ENCODE peak calls at places on chromosomes 16 and 17, in ten cellular contexts. U is A549; A is GM23248; C is cardiac muscle cell; S is psoas muscle; M is transverse colon; R is naive thymus-derived CD4-positive, alpha-beta T cell; T is BE2C; H is vagina; X is adrenal gland. Z is an unnamed sample.

GRCh38 chr16:51907680-51908079 is 639.3 kb downstream of the TOX3 start:
- DNase-seq in T (no peak), X (no peak), S (no peak), R (no peak), U (no peak), C (no peak), M (no peak), H (no peak), A (no peak), Z (no peak)

GRCh38 chr16:58127033-58127556 is 2.1 kb downstream of the CFAP20 start:
- DNase-seq in H (no peak), S (no peak), U (peak), A (peak), M (no peak), X (no peak), R (peak), T (no peak), C (peak), Z (no peak)

GRCh38 chr17:17495448-17496188 is 577 bp downstream of the RASD1 start:
- DNase-seq in M (peak), X (peak), T (no peak), H (no peak), A (peak), C (peak), S (peak), U (no peak), R (no peak), Z (peak)

GRCh38 chr16:50455288-50455845 is 86.6 kb upstream of the BRD7 start:
- DNase-seq in H (no peak), U (no peak), X (no peak), S (no peak), T (no peak), R (no peak), A (no peak), M (no peak), C (no peak), Z (no peak)

GRCh38 chr17:9798724-9799123 is 7.3 kb upstream of the DHRS7C start:
- DNase-seq in M (no peak), C (no peak), U (no peak), H (no peak), R (no peak), A (no peak), S (no peak), T (no peak), X (no peak), Z (no peak)

GRCh38 chr17:55734128-55734781 is 11.6 kb upstream of the TMEM100 start:
- DNase-seq in S (no peak), X (no peak), U (no peak), M (no peak), C (peak), T (peak), H (no peak), R (no peak), A (peak), Z (no peak)

GRCh38 chr16:84483882-84484565 is 20.4 kb downstream of the MEAK7 start:
- DNase-seq in U (no peak), T (no peak), X (no peak), R (no peak), A (no peak), C (no peak), S (no peak), H (peak), M (no peak), Z (no peak)

GRCh38 chr16:11665071-11665491 is 3.2 kb upstream of the SNN start:
- DNase-seq in T (no peak), R (peak), S (no peak), H (no peak), M (no peak), X (no peak), C (no peak), U (no peak), A (no peak), Z (peak)

GRCh38 chr17:32277284-32277683 is 11.7 kb downstream of the RHBDL3 start:
- DNase-seq in U (no peak), A (peak), T (no peak), M (no peak), X (peak), R (no peak), C (peak), S (no peak), H (no peak), Z (no peak)

GRCh38 chr16:4663756-4664465 is 29.5 kb upstream of the NUDT16L1 start:
- DNase-seq in U (no peak), C (no peak), S (peak), M (peak), A (no peak), T (no peak), R (no peak), X (peak), H (no peak), Z (peak)

GRCh38 chr16:972316-973002 is 1.7 kb upstream of the LMF1 start:
- DNase-seq in A (no peak), X (no peak), C (no peak), R (no peak), M (no peak), S (no peak), T (no peak), H (no peak), U (no peak), Z (no peak)

GRCh38 chr17:18860161-18860972 is 2.4 kb downstream of the PRPSAP2 start:
- DNase-seq in R (no peak), H (no peak), U (no peak), S (no peak), T (no peak), C (no peak), X (no peak), A (peak), M (no peak), Z (no peak)

GRCh38 chr16:87276091-87276561 is 41.1 kb downstream of the C16orf95 start:
- DNase-seq in A (no peak), R (no peak), M (no peak), X (no peak), S (no peak), T (no peak), U (no peak), H (no peak), C (no peak), Z (no peak)

GRCh38 chr16:57941016-57941656 is 29.8 kb downstream of the CNGB1 start:
- DNase-seq in R (no peak), S (peak), M (peak), C (no peak), U (no peak), X (peak), A (peak), H (no peak), T (peak), Z (no peak)

GRCh38 chr17:45246338-45246737 is 15.6 kb downstream of the SPATA32 start:
- DNase-seq in H (no peak), U (no peak), R (no peak), C (no peak), S (no peak), T (no peak), M (no peak), A (no peak), X (no peak), Z (no peak)

GRCh38 chr16:20538687-20539086 is 37.5 kb downstream of the ACSM2B start:
- DNase-seq in U (no peak), R (no peak), T (no peak), X (no peak), C (no peak), A (no peak), S (no peak), H (no peak), M (no peak), Z (no peak)

GRCh38 chr17:29575511-29576213 is 7.2 kb downstream of the TP53I13 start:
- DNase-seq in T (no peak), A (no peak), U (no peak), X (no peak), H (no peak), R (no peak), M (no peak), S (no peak), C (no peak), Z (no peak)

GRCh38 chr17:73705594-73705993 is 61.3 kb upstream of the SDK2 start:
- DNase-seq in A (peak), M (no peak), R (no peak), X (peak), U (peak), S (peak), T (peak), H (no peak), C (no peak), Z (no peak)

GRCh38 chr17:74938194-74938950 is 2.7 kb downstream of the OTOP3 start:
- DNase-seq in U (no peak), T (no peak), S (no peak), X (no peak), A (no peak), R (no peak), C (no peak), H (no peak), M (no peak), Z (no peak)

GRCh38 chr16:84090212-84090611 is 26.5 kb downstream of the MBTPS1 start:
- DNase-seq in A (no peak), M (no peak), U (no peak), H (no peak), R (peak), S (no peak), X (no peak), T (no peak), C (no peak), Z (no peak)

GRCh38 chr16:792221-792995 is 4.0 kb downstream of the CHTF18 start:
- DNase-seq in T (no peak), U (no peak), X (no peak), A (no peak), H (no peak), C (no peak), R (no peak), M (no peak), S (no peak), Z (no peak)

GRCh38 chr17:9666461-9667050 is 21.2 kb downstream of the USP43 start:
- DNase-seq in A (no peak), U (no peak), M (no peak), T (no peak), H (no peak), X (no peak), R (no peak), S (no peak), C (no peak), Z (no peak)

GRCh38 chr16:69567031-69567680 is 1.4 kb downstream of the NFAT5 start:
- DNase-seq in X (no peak), M (no peak), U (no peak), H (no peak), C (peak), A (peak), S (no peak), T (no peak), R (peak), Z (peak)

GRCh38 chr17:59355695-59356323 is 24.4 kb downstream of the YPEL2 start:
- DNase-seq in M (no peak), R (no peak), A (no peak), X (no peak), S (no peak), T (no peak), H (no peak), C (no peak), U (no peak), Z (no peak)

GRCh38 chr17:74875970-74876593 is 3.3 kb upstream of the FDXR start:
- DNase-seq in S (no peak), X (no peak), T (no peak), M (no peak), U (no peak), A (no peak), R (no peak), H (no peak), C (no peak), Z (no peak)

GRCh38 chr17:44402564-44403172 is 13.2 kb upstream of the ITGA2B start:
- DNase-seq in C (no peak), H (no peak), R (no peak), M (no peak), T (no peak), A (no peak), U (no peak), X (no peak), S (no peak), Z (no peak)

GRCh38 chr16:89119161-89119621 is 25.5 kb downstream of the ACSF3 start:
- DNase-seq in C (no peak), M (no peak), A (no peak), T (no peak), X (peak), S (peak), H (no peak), U (no peak), R (no peak), Z (no peak)

GRCh38 chr17:15260376-15261062 is 4.6 kb downstream of the PMP22 start:
- DNase-seq in M (peak), A (peak), H (no peak), S (peak), X (peak), R (peak), T (peak), C (peak), U (peak), Z (peak)

GRCh38 chr16:49150341-49150740 is 131.3 kb downstream of the CBLN1 start:
- DNase-seq in A (no peak), C (no peak), U (no peak), M (no peak), S (no peak), X (no peak), R (no peak), T (no peak), H (no peak), Z (no peak)
- H3K4me3 ChIP-seq in A (no peak), C (no peak), U (no peak), M (no peak), S (no peak), X (no peak), R (no peak), T (no peak), H (no peak), Z (no peak)

GRCh38 chr17:78133971-78134898 is 3.7 kb downstream of the TMC8 start:
- DNase-seq in X (no peak), M (peak), A (peak), R (peak), S (no peak), T (peak), U (peak), H (no peak), C (peak), Z (no peak)

GRCh38 chr17:78132767-78133178 is 2.2 kb downstream of the TMC8 start:
- DNase-seq in H (no peak), X (no peak), C (no peak), U (no peak), M (no peak), T (no peak), A (no peak), S (no peak), R (no peak), Z (peak)

GRCh38 chr17:78132086-78132676 is 1.6 kb downstream of the TMC8 start:
- DNase-seq in R (peak), U (no peak), T (no peak), S (no peak), C (peak), A (no peak), X (no peak), H (no peak), M (peak), Z (peak)

GRCh38 chr17:78134899-78135385 is 4.4 kb downstream of the TMC8 start:
- DNase-seq in C (no peak), T (no peak), U (no peak), H (no peak), R (no peak), S (no peak), A (no peak), M (no peak), X (no peak), Z (no peak)

DNA sequence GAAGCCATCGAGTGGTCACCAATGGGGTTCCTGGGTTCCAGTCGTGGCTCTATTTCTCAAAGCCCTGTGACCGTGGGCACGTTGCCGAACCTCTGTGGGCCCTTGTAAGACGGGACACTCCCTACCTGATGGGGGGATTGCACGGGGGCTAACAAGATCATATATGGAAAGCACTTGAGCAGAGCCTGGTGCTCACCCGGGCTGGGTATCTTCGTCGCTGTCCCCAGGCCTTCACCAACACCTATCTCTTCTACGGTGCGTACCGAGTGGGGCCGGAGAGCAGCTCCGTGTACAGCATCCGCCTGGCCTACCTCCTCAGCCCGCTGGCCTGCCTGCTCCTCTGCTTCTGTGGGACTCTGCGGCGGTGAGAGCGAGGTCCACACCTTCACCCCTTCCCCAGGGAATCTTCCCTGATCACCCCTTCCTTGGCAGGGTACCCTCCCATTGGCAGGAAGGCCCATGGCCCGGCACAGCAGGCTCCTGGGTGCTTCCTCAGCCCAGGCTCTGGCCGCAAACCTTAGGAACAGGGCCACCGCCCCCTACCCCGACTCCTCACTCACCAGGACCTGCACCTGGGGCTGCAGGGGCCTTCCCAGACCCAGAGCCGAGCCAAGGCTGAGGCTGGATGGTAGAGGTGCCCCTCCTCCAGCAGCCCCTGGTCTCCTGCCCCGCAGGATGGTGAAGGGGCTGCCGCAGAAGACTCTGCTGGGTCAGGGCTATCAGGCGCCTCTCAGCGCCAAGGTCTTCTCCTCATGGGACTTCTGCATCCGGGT is 2.8 kb downstream of the TMC8 start:
- DNase-seq in R (no peak), M (no peak), X (no peak), A (no peak), H (no peak), T (peak), C (no peak), U (no peak), S (no peak), Z (peak)
- H3K4me3 ChIP-seq in R (peak), M (no peak), X (no peak), A (no peak), H (no peak), T (no peak), C (no peak), U (no peak), S (no peak), Z (no peak)

GRCh38 chr16:78183886-78184553 is 84.6 kb downstream of the WWOX start:
- DNase-seq in A (peak), H (no peak), X (no peak), S (no peak), C (no peak), R (no peak), U (no peak), M (no peak), T (no peak), Z (no peak)
- H3K4me3 ChIP-seq in A (peak), H (no peak), X (no peak), S (no peak), C (no peak), R (no peak), U (no peak), M (no peak), T (no peak), Z (no peak)

DNA sequence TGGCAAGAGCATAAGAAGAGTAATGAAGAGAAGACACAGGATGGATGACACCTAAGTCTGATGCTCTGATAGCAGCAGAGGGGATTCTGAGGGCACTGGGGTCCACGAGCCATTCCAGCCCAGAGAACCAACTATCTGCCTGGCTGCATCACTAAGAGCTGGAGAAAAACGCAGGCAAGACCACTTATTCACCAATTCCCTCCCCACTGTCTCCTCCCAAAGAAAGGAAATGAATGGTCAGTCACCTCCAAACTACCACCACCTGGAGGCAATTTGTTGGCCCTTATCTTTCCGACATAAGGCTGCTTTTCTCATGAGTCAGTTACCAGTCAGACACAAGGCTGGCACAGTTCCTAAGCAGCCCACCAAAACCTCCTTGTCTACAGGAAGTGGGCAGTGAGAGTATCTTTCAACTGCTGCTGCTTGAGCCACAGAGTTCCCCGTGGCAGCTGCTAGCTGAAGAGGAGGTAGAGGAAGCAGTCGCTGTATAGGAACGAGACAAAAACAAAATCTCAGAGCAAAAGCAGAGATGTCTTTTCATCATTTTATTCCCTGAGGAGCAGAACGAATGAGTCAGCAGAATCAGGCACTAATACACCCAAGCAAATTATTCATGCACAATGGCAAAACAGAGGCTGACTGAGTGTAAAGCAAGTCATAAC is 111.1 kb downstream of the SMG6 start:
- DNase-seq in R (peak), S (peak), T (peak), A (peak), C (no peak), X (no peak), H (no peak), M (peak), U (peak), Z (no peak)
- H3K4me3 ChIP-seq in R (no peak), S (no peak), T (no peak), A (peak), C (no peak), X (no peak), H (no peak), M (no peak), U (no peak), Z (no peak)

GRCh38 chr16:67148656-67149275 is 2.0 kb downstream of the B3GNT9 start:
- DNase-seq in S (no peak), M (no peak), U (no peak), R (no peak), H (no peak), T (no peak), C (no peak), A (no peak), X (no peak), Z (no peak)

GRCh38 chr16:67150833-67151396 is at the start of gene B3GNT9:
- DNase-seq in R (no peak), A (peak), X (peak), H (no peak), S (peak), U (peak), C (peak), M (peak), T (peak), Z (peak)

GRCh38 chr16:67151431-67152097 is 766 bp upstream of the B3GNT9 start:
- DNase-seq in A (peak), T (no peak), H (no peak), S (no peak), C (no peak), R (no peak), M (no peak), U (peak), X (peak), Z (no peak)

GRCh38 chr16:67149276-67150057 is 1.3 kb downstream of the B3GNT9 start:
- DNase-seq in X (peak), S (no peak), T (peak), R (no peak), C (no peak), M (no peak), U (no peak), H (no peak), A (no peak), Z (no peak)

GRCh38 chr16:67150058-67150832 is 553 bp downstream of the B3GNT9 start:
- DNase-seq in U (peak), R (no peak), M (no peak), C (peak), S (peak), T (peak), X (peak), A (peak), H (no peak), Z (peak)
- H3K4me3 ChIP-seq in U (peak), R (peak), M (peak), C (peak), S (peak), T (peak), X (peak), A (peak), H (peak), Z (peak)

GRCh38 chr16:75244844-75245758 is 6.3 kb downstream of the BCAR1 start:
- DNase-seq in M (peak), U (peak), R (no peak), S (peak), T (peak), A (peak), C (peak), X (peak), H (no peak), Z (peak)
- H3K4me3 ChIP-seq in M (no peak), U (no peak), R (no peak), S (peak), T (no peak), A (peak), C (no peak), X (no peak), H (peak), Z (peak)